ENCODE peak calls at places on chromosomes 12 and 14, in five cellular contexts. K is CD4-positive, alpha-beta T cell; T is IMR-90; D is lower leg skin; C is A549. E is an unnamed sample.

GRCh38 chr12:51118706-51119105 is 35.3 kb upstream of the CSRNP2 start:
- DNase-seq in K (no peak), T (peak), D (no peak), C (no peak), E (no peak)

GRCh38 chr12:61355105-61355504 is 905.1 kb upstream of the USP15 start:
- DNase-seq in D (no peak), C (no peak), T (no peak), K (no peak), E (no peak)

GRCh38 chr12:9587903-9588600 is 19.7 kb downstream of the KLRB1 start:
- DNase-seq in T (no peak), D (no peak), C (no peak), K (no peak), E (no peak)

GRCh38 chr12:48977290-48978281 is 536 bp upstream of the WNT1 start:
- DNase-seq in C (peak), K (peak), T (peak), D (peak), E (no peak)

GRCh38 chr12:124545508-124546418 is 21.6 kb downstream of the NCOR2 start:
- DNase-seq in T (peak), D (no peak), K (no peak), C (no peak), E (peak)

GRCh38 chr12:85092814-85093370 is 56.7 kb downstream of the LRRIQ1 start:
- DNase-seq in K (no peak), D (no peak), C (no peak), T (no peak), E (no peak)

GRCh38 chr12:2691340-2692111 is 103.2 kb upstream of the FKBP4 start:
- DNase-seq in T (no peak), K (peak), C (no peak), D (peak), E (no peak)

GRCh38 chr14:71442503-71442902 is 489.7 kb upstream of the RGS6 start:
- DNase-seq in T (no peak), K (no peak), C (no peak), D (no peak), E (no peak)

GRCh38 chr12:123886258-123886657 is 86.4 kb downstream of the CCDC92 start:
- DNase-seq in T (no peak), K (no peak), D (no peak), C (no peak), E (no peak)

GRCh38 chr14:99255621-99256482 is 16.1 kb downstream of the BCL11B start:
- DNase-seq in C (no peak), D (no peak), K (no peak), T (no peak), E (no peak)

GRCh38 chr12:87812030-87812429 is 217.2 kb downstream of the C12orf50 start:
- DNase-seq in K (no peak), C (no peak), T (peak), D (no peak), E (no peak)

GRCh38 chr14:90416649-90417237 is 19.9 kb downstream of the CALM1 start:
- DNase-seq in K (no peak), C (no peak), D (peak), T (no peak), E (no peak)

GRCh38 chr14:38203929-38204716 is 3.6 kb upstream of the SSTR1 start:
- DNase-seq in K (no peak), T (no peak), C (no peak), D (no peak), E (no peak)

GRCh38 chr12:78726854-78727253 is 137.7 kb upstream of the SYT1 start:
- DNase-seq in D (no peak), T (no peak), K (no peak), C (no peak), E (no peak)

GRCh38 chr12:113537751-113538087 is 66.0 kb upstream of the LHX5 start:
- DNase-seq in C (no peak), K (no peak), D (no peak), T (no peak), E (no peak)

GRCh38 chr14:23567186-23568020 is at the start of gene AP1G2:
- DNase-seq in C (peak), K (peak), D (peak), T (peak), E (peak)

GRCh38 chr14:20755037-20755436 is 9.3 kb downstream of the EDDM3A start:
- DNase-seq in K (no peak), D (no peak), T (no peak), C (no peak), E (no peak)

GRCh38 chr14:96894966-96895365 is 97.8 kb downstream of the VRK1 start:
- DNase-seq in K (no peak), C (no peak), D (no peak), T (peak), E (no peak)

GRCh38 chr12:2692156-2692555 is 102.6 kb upstream of the FKBP4 start:
- DNase-seq in T (no peak), D (peak), C (no peak), K (peak), E (no peak)

GRCh38 chr14:99831915-99832314 is 38.7 kb downstream of the EML1 start:
- DNase-seq in K (no peak), D (no peak), C (no peak), T (no peak), E (no peak)

GRCh38 chr12:110721570-110721969 is 21.1 kb downstream of the PPP1CC start:
- DNase-seq in D (no peak), T (no peak), K (no peak), C (no peak), E (no peak)

GRCh38 chr14:93970589-93970966 is 5.8 kb downstream of the ASB2 start:
- DNase-seq in D (no peak), K (peak), C (peak), T (no peak), E (peak)

GRCh38 chr12:48003226-48004038 is 844 bp downstream of the COL2A1 start:
- DNase-seq in T (no peak), K (no peak), C (peak), D (peak), E (peak)

GRCh38 chr12:79527498-79527897 is 163.3 kb downstream of the PAWR start:
- DNase-seq in D (no peak), T (no peak), K (no peak), C (no peak), E (no peak)

GRCh38 chr12:24756479-24757024 is 192.3 kb downstream of the BCAT1 start:
- DNase-seq in D (no peak), C (no peak), K (no peak), T (peak), E (no peak)

GRCh38 chr12:30358113-30358512 is 337.6 kb downstream of the IPO8 start:
- DNase-seq in C (no peak), K (no peak), D (no peak), T (no peak), E (no peak)

GRCh38 chr12:632102-632696 is 31.0 kb downstream of the NINJ2 start:
- DNase-seq in T (peak), K (no peak), D (no peak), C (peak), E (peak)

GRCh38 chr12:50862316-50862715 is 19.6 kb downstream of the TMPRSS12 start:
- DNase-seq in D (no peak), C (peak), K (no peak), T (peak), E (no peak)

GRCh38 chr12:131832393-131833231 is 4.4 kb downstream of the MMP17 start:
- DNase-seq in K (no peak), C (peak), D (no peak), T (peak), E (no peak)

GRCh38 chr14:93737574-93737973 is 50.7 kb downstream of the PRIMA1 start:
- DNase-seq in D (no peak), T (no peak), K (no peak), C (no peak), E (no peak)

GRCh38 chr14:74599201-74599809 is 12.7 kb downstream of the LTBP2 start:
- DNase-seq in C (no peak), D (no peak), T (peak), K (no peak), E (no peak)

GRCh38 chr14:24106672-24107271 is 7.8 kb upstream of the DCAF11 start:
- DNase-seq in T (no peak), C (no peak), D (no peak), K (no peak), E (no peak)

GRCh38 chr14:103550451-103551337 is 11.8 kb downstream of the BAG5 start:
- DNase-seq in K (no peak), T (no peak), C (no peak), D (peak), E (no peak)

GRCh38 chr12:109302358-109302757 is 6.7 kb downstream of the FOXN4 start:
- DNase-seq in D (no peak), T (no peak), K (no peak), C (peak), E (no peak)
- TF ChIP-seq CTCF in D (no peak), T (no peak), K (no peak), C (no peak), E (peak)

DNA sequence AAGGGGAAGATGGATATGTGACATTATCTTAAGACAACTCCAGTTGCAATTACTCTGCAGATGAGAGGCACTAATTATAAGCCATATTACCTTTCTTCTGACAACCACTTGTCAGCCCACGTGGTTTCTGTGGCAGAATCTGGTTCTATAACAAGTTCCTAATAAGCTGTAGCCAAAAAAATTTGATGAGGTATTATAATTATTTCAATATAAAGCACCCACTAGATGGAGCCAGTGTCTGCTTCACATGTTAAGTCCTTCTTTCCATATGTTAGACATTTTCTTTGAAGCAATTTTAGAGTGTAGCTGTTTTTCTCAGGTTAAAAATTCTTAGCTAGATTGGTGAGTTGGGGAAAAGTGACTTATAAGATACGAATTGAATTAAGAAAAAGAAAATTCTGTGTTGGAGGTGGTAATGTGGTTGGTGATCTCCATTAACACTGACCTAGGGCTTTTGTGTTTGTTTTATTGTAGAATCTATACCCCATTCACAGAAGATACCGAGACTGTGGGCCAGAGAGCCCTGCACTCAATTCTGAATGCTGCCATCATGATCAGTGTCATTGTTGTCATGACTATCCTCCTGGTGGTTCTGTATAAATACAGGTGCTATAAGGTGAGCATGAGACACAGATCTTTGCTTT is 36.9 kb downstream of the PSEN1 start:
- DNase-seq in D (no peak), C (peak), K (no peak), T (peak), E (no peak)
- TF ChIP-seq CTCF in D (no peak), C (peak), K (peak), T (peak), E (peak)

GRCh38 chr14:55028476-55028875 is 1.4 kb downstream of the SOCS4 start:
- DNase-seq in T (no peak), C (no peak), K (no peak), D (no peak), E (no peak)

GRCh38 chr14:55025948-55026347 is 951 bp downstream of the WDHD1 start:
- DNase-seq in K (no peak), D (no peak), T (no peak), C (no peak), E (no peak)

GRCh38 chr14:55026441-55026792 is 482 bp downstream of the WDHD1 start:
- DNase-seq in K (no peak), D (no peak), T (no peak), C (no peak), E (no peak)

GRCh38 chr14:55028066-55028465 is 1.0 kb downstream of the SOCS4 start:
- DNase-seq in K (no peak), C (no peak), D (no peak), T (peak), E (no peak)

GRCh38 chr14:55026793-55027560 is at the start of the genes SOCS4 and WDHD1:
- DNase-seq in D (peak), T (peak), C (peak), K (peak), E (peak)
- TF ChIP-seq CTCF in D (no peak), T (peak), C (no peak), K (peak), E (no peak)

DNA sequence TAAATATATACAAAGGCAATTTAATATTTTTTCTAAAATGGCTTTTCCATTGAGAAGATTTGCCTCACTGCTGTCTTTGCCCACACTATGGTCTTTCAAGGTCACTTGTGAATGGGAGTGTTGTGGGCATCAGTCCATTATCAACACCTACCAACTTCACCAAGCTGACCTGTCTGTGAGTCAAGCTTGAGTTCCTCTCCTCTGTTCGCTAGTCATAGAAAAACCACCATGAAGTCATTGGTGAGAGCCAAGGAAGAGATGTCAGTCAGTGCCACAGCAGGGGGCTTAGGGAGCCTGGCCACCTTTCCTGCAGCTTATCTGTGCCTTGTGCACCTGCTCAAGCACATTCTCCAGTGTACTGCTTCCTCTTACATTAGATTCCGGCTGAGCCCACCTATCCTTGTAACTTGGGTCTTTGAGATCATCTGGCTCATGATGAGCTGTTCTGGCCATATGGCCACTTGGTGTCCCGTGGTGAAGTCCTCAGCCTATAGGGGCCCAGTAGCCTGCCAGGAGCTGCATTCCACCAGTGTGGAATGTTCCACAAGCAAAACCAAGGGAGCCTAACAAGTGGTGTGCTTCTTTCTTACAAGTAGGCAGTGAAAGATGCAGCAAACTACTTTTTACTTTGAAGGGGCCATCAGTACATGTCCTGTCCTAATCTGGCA is 80.8 kb upstream of the C12orf71 start:
- DNase-seq in D (no peak), T (peak), C (no peak), K (no peak), E (no peak)
- TF ChIP-seq CTCF in D (no peak), T (no peak), C (no peak), K (no peak), E (no peak)

GRCh38 chr12:66103011-66103913 is 27.3 kb downstream of the LLPH start:
- DNase-seq in K (no peak), C (no peak), T (peak), D (no peak), E (no peak)
- TF ChIP-seq CTCF in K (no peak), C (no peak), T (peak), D (no peak), E (peak)

GRCh38 chr12:13027032-13027431 is 17.1 kb upstream of the FAM234B start:
- DNase-seq in K (no peak), C (no peak), T (no peak), D (no peak), E (no peak)

GRCh38 chr12:13028825-13029570 is 15.2 kb upstream of the FAM234B start:
- DNase-seq in T (no peak), C (no peak), K (no peak), D (no peak), E (no peak)

GRCh38 chr12:13022737-13023370 is 21.3 kb upstream of the FAM234B start:
- DNase-seq in K (no peak), T (peak), D (no peak), C (no peak), E (no peak)

GRCh38 chr12:13027508-13027907 is 16.7 kb upstream of the FAM234B start:
- DNase-seq in K (no peak), D (no peak), C (no peak), T (no peak), E (no peak)

GRCh38 chr12:13024151-13024946 is 19.8 kb upstream of the FAM234B start:
- DNase-seq in T (peak), K (no peak), C (peak), D (no peak), E (no peak)
- TF ChIP-seq CTCF in T (peak), K (no peak), C (peak), D (no peak), E (peak)

E was measured in CD14-positive monocyte.